ENCODE peak calls at places on chromosomes 2 and 18, in seven cellular contexts. L is stimulated activated CD4-positive, alpha-beta T cell treated with anti-CD3 and anti-CD28 coated beads, Interleukin-2, amount 100 ng/mL, for 24 hours; F is HEK293T; M is Right ventricle myocardium superior; D is endothelial cell; C is progenitor cell of endocrine pancreas; E is fibroblast of the aortic adventitia. K is an unnamed sample.

GRCh38 chr2:36756438-36756837 is 59.9 kb downstream of the VIT start:
- DNase-seq in L (no peak), F (no peak), M (no peak), D (no peak), C (no peak), E (no peak), K (no peak)

GRCh38 chr2:212995920-212996319 is 155.5 kb downstream of the IKZF2 start:
- DNase-seq in L (no peak), F (no peak), M (no peak), D (no peak), C (no peak), E (peak; percentile 44), K (no peak)

GRCh38 chr2:61218076-61218816 is 56.3 kb downstream of the C2orf74 start:
- DNase-seq in L (no peak), F (no peak), M (no peak), D (no peak), C (no peak), E (no peak), K (no peak)

GRCh38 chr18:58400337-58400885 is 228.5 kb downstream of the ALPK2 start:
- DNase-seq in L (no peak), F (no peak), M (no peak), D (no peak), C (no peak), E (no peak), K (no peak)

GRCh38 chr2:184394642-184395041 is 203.7 kb upstream of the ZNF804A start:
- DNase-seq in L (no peak), F (no peak), M (no peak), D (no peak), C (no peak), E (no peak), K (no peak)

GRCh38 chr2:20410556-20411277 is 36.2 kb upstream of the RHOB start:
- DNase-seq in L (no peak), F (no peak), M (no peak), D (no peak), C (no peak), E (no peak), K (no peak)

GRCh38 chr18:56309104-56309503 is 329.3 kb downstream of the TXNL1 start:
- DNase-seq in L (no peak), F (no peak), M (no peak), D (no peak), C (no peak), E (no peak), K (no peak)

GRCh38 chr2:224121406-224122067 is 82.5 kb upstream of the SERPINE2 start:
- DNase-seq in L (no peak), F (no peak), M (no peak), D (no peak), C (no peak), E (no peak), K (no peak)

GRCh38 chr2:160522951-160523700 is 29.5 kb upstream of the RBMS1 start:
- DNase-seq in L (no peak), F (no peak), M (no peak), D (no peak), C (no peak), E (peak; percentile 55), K (no peak)

GRCh38 chr2:73925033-73925704 is 1.5 kb upstream of the DGUOK start:
- DNase-seq in L (no peak), F (no peak), M (no peak), D (no peak), C (no peak), E (no peak), K (no peak)

GRCh38 chr2:72745679-72746368 is 80.0 kb downstream of the EXOC6B start:
- DNase-seq in L (no peak), F (peak; percentile 30), M (no peak), D (peak; percentile 20), C (no peak), E (peak; percentile 89), K (no peak)

GRCh38 chr2:240130393-240131195 is 5.5 kb downstream of the COPS9 start:
- DNase-seq in L (no peak), F (no peak), M (peak; percentile 36), D (no peak), C (no peak), E (no peak), K (no peak)

GRCh38 chr2:214169736-214170135 is 241.1 kb upstream of the VWC2L start:
- DNase-seq in L (no peak), F (no peak), M (no peak), D (no peak), C (no peak), E (peak; percentile 12), K (no peak)

GRCh38 chr2:149375801-149376349 is 45.5 kb downstream of the LYPD6 start:
- DNase-seq in L (no peak), F (no peak), M (no peak), D (no peak), C (no peak), E (no peak), K (no peak)

GRCh38 chr2:128746356-128746755 is 427.7 kb upstream of the HS6ST1 start:
- DNase-seq in L (no peak), F (no peak), M (no peak), D (no peak), C (no peak), E (peak; percentile 40), K (no peak)